ENCODE peak calls at places on chromosomes 5 and 9, in five cellular contexts. One of them, this sample, is unnamed.

GRCh38 chr9:29640507-29640906 is 2067.2 kb upstream of the C9orf72 start:
- DNase-seq in HCT116: no peak
- DNase-seq in H1: no peak
- DNase-seq in stomach: no peak
- DNase-seq in GM12892: no peak
- DNase-seq in this sample: no peak

GRCh38 chr9:131419029-131419614 is 25.2 kb downstream of the PRRC2B start:
- DNase-seq in HCT116: no peak
- DNase-seq in H1: no peak
- DNase-seq in stomach: no peak
- DNase-seq in GM12892: no peak
- DNase-seq in this sample: no peak

GRCh38 chr9:15277400-15278137 is 29.4 kb downstream of the TTC39B start:
- DNase-seq in HCT116: peak
- DNase-seq in H1: no peak
- DNase-seq in stomach: no peak
- DNase-seq in GM12892: no peak
- DNase-seq in this sample: no peak

GRCh38 chr5:174735498-174736350 is 11.3 kb downstream of the MSX2 start:
- DNase-seq in HCT116: peak
- DNase-seq in H1: no peak
- DNase-seq in stomach: no peak
- DNase-seq in GM12892: no peak
- DNase-seq in this sample: no peak

GRCh38 chr5:177557041-177557647 is 2.8 kb upstream of the FAM193B start:
- DNase-seq in HCT116: no peak
- DNase-seq in H1: no peak
- DNase-seq in stomach: no peak
- DNase-seq in GM12892: no peak
- DNase-seq in this sample: no peak

GRCh38 chr9:35605336-35606137 is 475 bp downstream of the TESK1 start:
- DNase-seq in HCT116: no peak
- DNase-seq in H1: no peak
- DNase-seq in stomach: no peak
- DNase-seq in GM12892: peak
- DNase-seq in this sample: peak

GRCh38 chr9:115285806-115286205 is 167.8 kb upstream of the TNC start:
- DNase-seq in HCT116: no peak
- DNase-seq in H1: no peak
- DNase-seq in stomach: no peak
- DNase-seq in GM12892: no peak
- DNase-seq in this sample: no peak

GRCh38 chr5:55306641-55307382 is 682 bp downstream of the DHX29 start:
- DNase-seq in HCT116: no peak
- DNase-seq in H1: no peak
- DNase-seq in stomach: no peak
- DNase-seq in GM12892: no peak
- DNase-seq in this sample: no peak

GRCh38 chr5:71757590-71758543 is 38.8 kb downstream of the CARTPT start:
- DNase-seq in HCT116: peak
- DNase-seq in H1: peak
- DNase-seq in stomach: peak
- DNase-seq in GM12892: no peak
- DNase-seq in this sample: peak

GRCh38 chr5:115179068-115179958 is 9.6 kb upstream of the TRIM36 start:
- DNase-seq in HCT116: no peak
- DNase-seq in H1: no peak
- DNase-seq in stomach: no peak
- DNase-seq in GM12892: no peak
- DNase-seq in this sample: no peak

GRCh38 chr5:39178171-39178570 is 41.2 kb downstream of the FYB1 start:
- DNase-seq in HCT116: no peak
- DNase-seq in H1: no peak
- DNase-seq in stomach: no peak
- DNase-seq in GM12892: no peak
- DNase-seq in this sample: no peak

GRCh38 chr5:4563400-4563799 is 576.7 kb upstream of the ADAMTS16 start:
- DNase-seq in HCT116: no peak
- DNase-seq in H1: peak
- DNase-seq in stomach: no peak
- DNase-seq in GM12892: no peak
- DNase-seq in this sample: no peak

GRCh38 chr9:32589083-32589713 is 16.2 kb upstream of the NDUFB6 start:
- DNase-seq in HCT116: peak
- DNase-seq in H1: no peak
- DNase-seq in stomach: no peak
- DNase-seq in GM12892: no peak
- DNase-seq in this sample: no peak

GRCh38 chr5:90549223-90549622 is 9.4 kb upstream of the ADGRV1 start:
- DNase-seq in HCT116: no peak
- DNase-seq in H1: no peak
- DNase-seq in stomach: no peak
- DNase-seq in GM12892: no peak
- DNase-seq in this sample: no peak

GRCh38 chr9:136558373-136558772 is 12.5 kb upstream of the NOTCH1 start:
- DNase-seq in HCT116: no peak
- DNase-seq in H1: no peak
- DNase-seq in stomach: no peak
- DNase-seq in GM12892: no peak
- DNase-seq in this sample: no peak

GRCh38 chr9:20618361-20618799 is 3.9 kb downstream of the MLLT3 start:
- DNase-seq in HCT116: no peak
- DNase-seq in H1: no peak
- DNase-seq in stomach: peak
- DNase-seq in GM12892: no peak
- DNase-seq in this sample: no peak

GRCh38 chr5:58294598-58295298 is 165.1 kb downstream of the PLK2 start:
- DNase-seq in HCT116: no peak
- DNase-seq in H1: no peak
- DNase-seq in stomach: no peak
- DNase-seq in GM12892: no peak
- DNase-seq in this sample: no peak

GRCh38 chr5:19496056-19496455 is 491.9 kb downstream of the CDH18 start:
- DNase-seq in HCT116: no peak
- DNase-seq in H1: no peak
- DNase-seq in stomach: no peak
- DNase-seq in GM12892: no peak
- DNase-seq in this sample: no peak

GRCh38 chr9:76521906-76522305 is 62.9 kb downstream of the GCNT1 start:
- DNase-seq in HCT116: no peak
- DNase-seq in H1: no peak
- DNase-seq in stomach: no peak
- DNase-seq in GM12892: no peak
- DNase-seq in this sample: no peak

GRCh38 chr9:124286292-124286931 is 28.7 kb downstream of the NEK6 start:
- DNase-seq in HCT116: peak
- DNase-seq in H1: no peak
- DNase-seq in stomach: peak
- DNase-seq in GM12892: peak
- DNase-seq in this sample: no peak

GRCh38 chr9:124284237-124284831 is 26.6 kb downstream of the NEK6 start:
- DNase-seq in HCT116: no peak
- DNase-seq in H1: no peak
- DNase-seq in stomach: no peak
- DNase-seq in GM12892: no peak
- DNase-seq in this sample: no peak

GRCh38 chr9:124285490-124285889 is 27.7 kb downstream of the NEK6 start:
- DNase-seq in HCT116: no peak
- DNase-seq in H1: no peak
- DNase-seq in stomach: no peak
- DNase-seq in GM12892: no peak
- DNase-seq in this sample: no peak

GRCh38 chr9:124285903-124286291 is 28.1 kb downstream of the NEK6 start:
- DNase-seq in HCT116: no peak
- DNase-seq in H1: no peak
- DNase-seq in stomach: peak
- DNase-seq in GM12892: peak
- DNase-seq in this sample: no peak

DNA sequence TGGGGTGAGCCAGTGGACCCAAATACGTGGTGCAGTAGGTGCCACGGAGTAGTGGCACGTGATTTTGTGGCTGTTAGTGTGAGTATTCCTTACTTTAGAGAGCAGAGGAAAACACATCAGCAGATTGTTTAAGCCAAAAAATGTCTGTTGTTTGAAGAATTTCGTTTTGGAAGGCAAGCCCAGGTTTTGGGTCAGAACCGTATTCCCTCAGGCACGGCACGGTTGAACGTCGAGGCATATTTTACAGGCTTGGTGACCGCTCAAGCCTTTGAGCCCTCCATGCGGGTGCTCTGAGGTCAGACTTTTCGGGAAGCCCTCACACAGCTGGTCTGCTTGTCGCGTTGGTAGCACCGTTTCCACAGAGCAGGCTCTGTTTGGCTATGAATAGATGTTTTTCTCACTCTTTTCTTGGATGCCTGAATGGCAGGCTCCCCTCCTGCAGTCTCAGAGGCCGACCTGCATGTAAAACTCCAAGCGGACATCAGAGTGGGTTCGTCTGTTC is 27.2 kb downstream of the NEK6 start:
- DNase-seq in HCT116: no peak
- DNase-seq in H1: no peak
- DNase-seq in stomach: no peak
- DNase-seq in GM12892: no peak
- DNase-seq in this sample: no peak
- TF ChIP-seq POLR2AphosphoS5 in HCT116: no peak
- TF ChIP-seq POLR2AphosphoS5 in H1: no peak
- TF ChIP-seq POLR2AphosphoS5 in stomach: peak
- TF ChIP-seq POLR2AphosphoS5 in GM12892: no peak
- TF ChIP-seq POLR2AphosphoS5 in this sample: peak

DNA sequence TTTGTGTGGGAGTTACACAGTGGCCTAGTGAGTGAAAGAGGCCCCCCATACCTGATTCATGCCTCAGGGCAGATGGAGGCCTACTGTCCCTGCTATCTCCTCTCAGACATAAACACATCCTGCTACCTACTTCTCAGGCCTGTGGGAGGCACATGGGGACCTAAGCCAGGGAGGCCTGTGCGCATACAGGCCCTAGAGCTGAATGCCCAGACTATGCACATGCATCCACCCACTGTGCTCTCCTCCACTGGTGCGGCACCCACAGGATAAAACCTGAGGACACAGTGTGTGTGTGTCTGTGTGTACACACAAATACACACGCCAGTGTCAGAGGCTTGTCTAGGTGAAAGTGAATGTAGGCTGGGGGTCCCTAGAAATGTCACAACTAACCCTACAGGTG is 1.4 kb downstream of the PAX5 start:
- DNase-seq in HCT116: no peak
- DNase-seq in H1: no peak
- DNase-seq in stomach: no peak
- DNase-seq in GM12892: no peak
- DNase-seq in this sample: no peak
- TF ChIP-seq POLR2AphosphoS5 in HCT116: no peak
- TF ChIP-seq POLR2AphosphoS5 in H1: no peak
- TF ChIP-seq POLR2AphosphoS5 in stomach: no peak
- TF ChIP-seq POLR2AphosphoS5 in GM12892: peak
- TF ChIP-seq POLR2AphosphoS5 in this sample: no peak

DNA sequence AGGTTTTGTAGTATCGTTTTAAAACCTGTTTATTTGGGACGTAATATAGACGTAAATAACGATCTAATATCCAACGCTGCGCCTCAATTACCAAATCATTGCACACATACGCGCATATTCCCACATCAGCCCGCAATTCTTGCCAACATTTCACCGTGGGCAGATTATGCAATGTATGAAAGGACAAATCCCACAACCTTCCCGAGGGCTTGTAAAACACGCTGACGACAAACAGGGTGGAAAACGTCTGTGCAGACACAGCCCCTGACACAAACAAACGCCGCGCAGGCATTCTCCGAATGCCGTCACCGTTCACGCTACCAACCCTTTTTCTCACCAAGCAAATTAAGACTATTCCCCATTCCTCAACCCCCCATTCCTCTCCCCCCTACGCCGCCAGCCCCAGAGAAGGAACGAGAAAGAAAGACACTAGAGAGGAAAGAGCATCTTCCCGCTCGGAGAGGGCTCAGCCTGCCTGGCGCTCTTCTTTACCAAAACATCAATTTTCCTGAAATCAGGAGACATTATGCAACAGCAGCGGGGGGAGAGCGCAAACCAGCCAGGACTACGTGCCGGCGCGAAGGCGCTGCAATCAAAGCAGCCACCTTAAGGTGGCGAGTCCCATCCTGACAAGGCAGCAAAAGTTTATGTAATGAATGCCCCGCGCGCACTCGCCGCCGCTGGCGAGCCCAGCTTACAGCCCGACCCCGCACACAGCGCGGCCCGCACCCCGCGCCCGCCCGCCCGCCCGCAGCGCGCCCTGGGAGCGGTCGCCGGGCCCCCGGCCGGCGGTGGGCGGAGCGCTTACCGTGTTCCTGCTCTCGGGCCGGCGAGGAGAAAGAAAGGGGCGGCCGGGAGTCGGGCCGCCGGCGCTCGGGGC is 560 bp downstream of the NFIL3 start:
- DNase-seq in HCT116: no peak
- DNase-seq in H1: no peak
- DNase-seq in stomach: peak
- DNase-seq in GM12892: peak
- DNase-seq in this sample: no peak
- TF ChIP-seq POLR2AphosphoS5 in HCT116: peak
- TF ChIP-seq POLR2AphosphoS5 in H1: no peak
- TF ChIP-seq POLR2AphosphoS5 in stomach: peak
- TF ChIP-seq POLR2AphosphoS5 in GM12892: no peak
- TF ChIP-seq POLR2AphosphoS5 in this sample: peak

DNA sequence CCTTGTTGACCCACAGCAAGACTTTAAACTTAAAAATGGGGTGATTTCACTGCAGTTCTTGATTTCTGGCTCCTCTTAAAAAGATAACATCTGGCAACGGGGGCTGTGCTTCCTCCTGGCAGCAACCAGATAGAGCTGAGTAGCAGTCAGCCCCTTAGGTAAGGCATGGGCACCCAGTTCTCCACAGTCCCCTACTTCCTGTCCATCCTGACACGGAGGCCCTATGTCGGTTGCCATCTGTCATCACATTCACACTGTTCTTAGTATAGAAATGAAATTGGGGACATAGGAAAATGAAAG is 11.7 kb downstream of the CD74 start:
- DNase-seq in HCT116: no peak
- DNase-seq in H1: no peak
- DNase-seq in stomach: no peak
- DNase-seq in GM12892: no peak
- DNase-seq in this sample: no peak
- TF ChIP-seq POLR2AphosphoS5 in HCT116: no peak
- TF ChIP-seq POLR2AphosphoS5 in H1: no peak
- TF ChIP-seq POLR2AphosphoS5 in stomach: no peak
- TF ChIP-seq POLR2AphosphoS5 in GM12892: peak
- TF ChIP-seq POLR2AphosphoS5 in this sample: no peak

GRCh38 chr5:32541241-32541640 is 44.1 kb upstream of the SUB1 start:
- DNase-seq in HCT116: no peak
- DNase-seq in H1: no peak
- DNase-seq in stomach: no peak
- DNase-seq in GM12892: no peak
- DNase-seq in this sample: no peak
- TF ChIP-seq POLR2AphosphoS5 in HCT116: no peak
- TF ChIP-seq POLR2AphosphoS5 in H1: no peak
- TF ChIP-seq POLR2AphosphoS5 in stomach: no peak
- TF ChIP-seq POLR2AphosphoS5 in GM12892: no peak
- TF ChIP-seq POLR2AphosphoS5 in this sample: no peak

This sample was measured in breast epithelium.